ENCODE peak calls at places on chromosomes 6 and 20, in nine cellular contexts. O is spleen; L is IMR-90; C is heart right ventricle; X is CD8-positive, alpha-beta memory T cell; I is colonic mucosa; M is lower lobe of right lung; U is neuronal stem cell; G is mammary epithelial cell. J is an unnamed sample.
A peak's percentile ranks its signal among the peaks of the same experiment; 100 is the strongest.

GRCh38 chr6:35386989-35387388 is 44.6 kb downstream of the PPARD start:
- DNase-seq in O (no peak), L (no peak), C (no peak), X (no peak), I (no peak), M (no peak), U (no peak), G (no peak), J (no peak)

GRCh38 chr6:105488521-105489212 is 85.8 kb upstream of the PREP start:
- DNase-seq in O (no peak), L (peak; percentile 36), C (peak; percentile 36), X (no peak), I (no peak), M (no peak), U (no peak), G (no peak), J (no peak)

GRCh38 chr6:167789358-167789757 is 37.4 kb upstream of the AFDN start:
- DNase-seq in O (peak; percentile 23), L (no peak), C (no peak), X (no peak), I (no peak), M (no peak), U (no peak), G (no peak), J (no peak)

GRCh38 chr6:69286341-69286740 is 510.5 kb downstream of the LMBRD1 start:
- DNase-seq in O (no peak), L (no peak), C (no peak), X (no peak), I (no peak), M (no peak), U (no peak), G (no peak), J (no peak)

GRCh38 chr20:21323640-21324039 is 20.5 kb downstream of the XRN2 start:
- DNase-seq in O (no peak), L (peak; percentile 86), C (no peak), X (no peak), I (no peak), M (no peak), U (no peak), G (peak; percentile 84), J (no peak)

GRCh38 chr6:140433072-140433471 is 1058.6 kb upstream of the CITED2 start:
- DNase-seq in O (no peak), L (no peak), C (no peak), X (no peak), I (no peak), M (no peak), U (no peak), G (no peak), J (no peak)

GRCh38 chr6:91098006-91098405 is 511.1 kb upstream of the MAP3K7 start:
- DNase-seq in O (no peak), L (no peak), C (no peak), X (no peak), I (no peak), M (no peak), U (no peak), G (no peak), J (no peak)

GRCh38 chr6:37051138-37052026 is 45.9 kb downstream of the FGD2 start:
- DNase-seq in O (peak; percentile 99), L (peak; percentile 61), C (peak; percentile 88), X (peak; percentile 90), I (peak; percentile 94), M (peak; percentile 95), U (peak; percentile 75), G (peak; percentile 65), J (peak; percentile 87)

GRCh38 chr20:10131612-10132345 is 86.9 kb upstream of the SNAP25 start:
- DNase-seq in O (no peak), L (peak; percentile 67), C (peak; percentile 63), X (no peak), I (no peak), M (no peak), U (no peak), G (peak; percentile 15), J (no peak)

GRCh38 chr20:39605908-39606307 is 643.8 kb downstream of the DHX35 start:
- DNase-seq in O (no peak), L (no peak), C (no peak), X (no peak), I (no peak), M (no peak), U (no peak), G (peak; percentile 85), J (no peak)

GRCh38 chr6:90424580-90424979 is 127.9 kb upstream of the BACH2 start:
- DNase-seq in O (no peak), L (no peak), C (no peak), X (no peak), I (no peak), M (no peak), U (no peak), G (no peak), J (no peak)

GRCh38 chr6:5592911-5593519 is 331.7 kb downstream of the FARS2 start:
- DNase-seq in O (no peak), L (no peak), C (no peak), X (no peak), I (no peak), M (no peak), U (no peak), G (no peak), J (no peak)

GRCh38 chr6:151494235-151494950 is 576 bp downstream of the CCDC170 start:
- DNase-seq in O (peak; percentile 82), L (peak; percentile 41), C (peak; percentile 25), X (no peak), I (peak; percentile 23), M (peak; percentile 77), U (peak; percentile 17), G (peak; percentile 63), J (peak; percentile 11)
- H3K27ac ChIP-seq in O (peak overlapping the region; percentile 87), L (peak overlapping the region; percentile 80), C (peak overlapping the region; percentile 91), X (no peak overlapping the region), I (peak overlapping the region; percentile 36), M (peak overlapping the region; percentile 84), U (no peak overlapping the region), G (no peak overlapping the region), J (no peak overlapping the region)

DNA sequence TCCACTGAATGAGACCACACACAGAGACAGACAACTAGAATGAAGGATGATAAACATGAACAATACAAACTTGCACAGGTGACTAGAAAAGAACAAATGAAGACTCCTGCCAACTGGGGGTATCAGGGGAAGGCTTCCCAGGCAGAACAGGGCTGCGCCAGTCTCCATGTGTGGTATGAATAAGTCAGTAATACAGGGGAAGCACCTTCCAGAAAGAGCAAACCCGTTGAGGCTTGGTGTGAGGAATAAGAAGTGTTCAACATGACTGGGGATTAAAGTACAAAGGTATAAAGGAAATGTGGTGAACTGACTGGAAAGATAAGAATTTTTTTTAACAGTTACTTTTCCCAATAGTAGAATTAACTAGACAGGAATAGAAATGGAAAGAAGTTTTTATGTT is 3.7 kb upstream of the SLC17A2 start:
- DNase-seq in O (no peak), L (no peak), C (no peak), X (no peak), I (no peak), M (no peak), U (no peak), G (no peak), J (no peak)
- H3K27ac ChIP-seq in O (no peak overlapping the region), L (no peak overlapping the region), C (no peak overlapping the region), X (no peak overlapping the region), I (no peak overlapping the region), M (no peak overlapping the region), U (no peak overlapping the region), G (no peak overlapping the region), J (no peak overlapping the region)

GRCh38 chr6:154458565-154459475 is 51.7 kb downstream of the CNKSR3 start:
- DNase-seq in O (no peak), L (no peak), C (no peak), X (no peak), I (no peak), M (no peak), U (no peak), G (peak; percentile 76), J (no peak)

GRCh38 chr6:154461348-154461747 is 49.1 kb downstream of the CNKSR3 start:
- DNase-seq in O (no peak), L (no peak), C (no peak), X (no peak), I (no peak), M (no peak), U (no peak), G (no peak), J (no peak)

GRCh38 chr6:154457881-154458284 is 52.6 kb downstream of the CNKSR3 start:
- DNase-seq in O (no peak), L (no peak), C (no peak), X (no peak), I (no peak), M (no peak), U (no peak), G (peak; percentile 58), J (no peak)

GRCh38 chr6:154460306-154461071 is 50.0 kb downstream of the CNKSR3 start:
- DNase-seq in O (no peak), L (peak; percentile 40), C (no peak), X (no peak), I (no peak), M (no peak), U (no peak), G (peak; percentile 52), J (no peak)

DNA sequence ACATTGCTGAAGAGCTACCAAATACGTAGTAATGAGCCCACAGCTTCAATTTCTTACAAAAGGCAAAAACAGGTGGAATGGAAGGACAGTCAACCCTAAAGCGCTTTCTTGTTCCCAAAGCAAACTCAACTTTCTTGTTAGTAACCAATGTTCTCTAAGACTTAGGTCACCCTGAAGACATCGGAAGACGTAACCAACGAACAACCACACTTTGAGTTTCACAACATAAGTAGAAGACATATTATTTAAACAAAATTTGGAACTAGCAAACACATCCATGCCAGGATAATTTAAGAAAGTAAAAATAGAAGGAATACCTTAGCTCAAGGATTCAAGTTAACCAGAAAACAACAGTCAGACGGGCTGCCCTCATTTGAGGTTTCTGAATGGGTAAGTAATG is 51.0 kb downstream of the CNKSR3 start:
- DNase-seq in O (no peak), L (no peak), C (no peak), X (no peak), I (no peak), M (no peak), U (no peak), G (no peak), J (no peak)
- H3K27ac ChIP-seq in O (peak overlapping the region; percentile 34), L (no peak overlapping the region), C (no peak overlapping the region), X (no peak overlapping the region), I (no peak overlapping the region), M (no peak overlapping the region), U (no peak overlapping the region), G (no peak overlapping the region), J (no peak overlapping the region)

GRCh38 chr6:137734875-137735182 is 132.2 kb upstream of the TNFAIP3 start:
- DNase-seq in O (no peak), L (no peak), C (no peak), X (no peak), I (no peak), M (no peak), U (no peak), G (no peak), J (no peak)

GRCh38 chr6:137733353-137733746 is 133.7 kb upstream of the TNFAIP3 start:
- DNase-seq in O (no peak), L (no peak), C (no peak), X (no peak), I (no peak), M (no peak), U (no peak), G (no peak), J (no peak)

GRCh38 chr6:137731960-137732616 is 135.0 kb upstream of the TNFAIP3 start:
- DNase-seq in O (no peak), L (peak; percentile 67), C (no peak), X (no peak), I (no peak), M (no peak), U (no peak), G (peak; percentile 80), J (no peak)

GRCh38 chr6:137736048-137736846 is 130.8 kb upstream of the TNFAIP3 start:
- DNase-seq in O (no peak), L (no peak), C (no peak), X (peak; percentile 62), I (no peak), M (no peak), U (no peak), G (no peak), J (peak; percentile 80)

GRCh38 chr6:137734005-137734874 is 132.8 kb upstream of the TNFAIP3 start:
- DNase-seq in O (no peak), L (no peak), C (no peak), X (no peak), I (no peak), M (no peak), U (no peak), G (no peak), J (no peak)
- H3K27ac ChIP-seq in O (peak overlapping the region; percentile 86), L (no peak overlapping the region), C (peak overlapping the region; percentile 49), X (no peak overlapping the region), I (peak overlapping the region; percentile 45), M (no peak overlapping the region), U (no peak overlapping the region), G (no peak overlapping the region), J (no peak overlapping the region)

J was measured in MM.1S.